ENCODE peak calls at places on chromosome 11, in ten cellular contexts. One of them, this sample, is unnamed.

GRCh38 chr11:47415949-47416472 is 7.6 kb downstream of the SLC39A13 start:
- DNase-seq in lung: peak; percentile 94
- DNase-seq in A549: peak; percentile 40
- DNase-seq in effector memory CD4-positive, alpha-beta T cell: no peak
- DNase-seq in tibial nerve: peak; percentile 75
- DNase-seq in psoas muscle: peak; percentile 95
- DNase-seq in CD8-positive, alpha-beta memory T cell: no peak
- DNase-seq in IMR-90: peak; percentile 96
- DNase-seq in heart left ventricle: peak; percentile 91
- DNase-seq in GM23338: peak; percentile 43
- DNase-seq in this sample: peak; percentile 86

GRCh38 chr11:120121914-120122473 is 15.9 kb downstream of the TRIM29 start:
- DNase-seq in lung: peak; percentile 47
- DNase-seq in A549: no peak
- DNase-seq in effector memory CD4-positive, alpha-beta T cell: no peak
- DNase-seq in tibial nerve: peak; percentile 17
- DNase-seq in psoas muscle: no peak
- DNase-seq in CD8-positive, alpha-beta memory T cell: no peak
- DNase-seq in IMR-90: no peak
- DNase-seq in heart left ventricle: peak; percentile 32
- DNase-seq in GM23338: no peak
- DNase-seq in this sample: no peak

GRCh38 chr11:26377619-26378018 is 45.7 kb downstream of the ANO3 start:
- DNase-seq in lung: no peak
- DNase-seq in A549: no peak
- DNase-seq in effector memory CD4-positive, alpha-beta T cell: no peak
- DNase-seq in tibial nerve: no peak
- DNase-seq in psoas muscle: no peak
- DNase-seq in CD8-positive, alpha-beta memory T cell: no peak
- DNase-seq in IMR-90: no peak
- DNase-seq in heart left ventricle: no peak
- DNase-seq in GM23338: no peak
- DNase-seq in this sample: no peak

GRCh38 chr11:111603633-111604130 is 1.4 kb downstream of the SIK2 start:
- DNase-seq in lung: no peak
- DNase-seq in A549: no peak
- DNase-seq in effector memory CD4-positive, alpha-beta T cell: no peak
- DNase-seq in tibial nerve: no peak
- DNase-seq in psoas muscle: no peak
- DNase-seq in CD8-positive, alpha-beta memory T cell: no peak
- DNase-seq in IMR-90: no peak
- DNase-seq in heart left ventricle: no peak
- DNase-seq in GM23338: no peak
- DNase-seq in this sample: no peak

GRCh38 chr11:128931661-128932060 is 11.0 kb downstream of the TP53AIP1 start:
- DNase-seq in lung: no peak
- DNase-seq in A549: no peak
- DNase-seq in effector memory CD4-positive, alpha-beta T cell: no peak
- DNase-seq in tibial nerve: no peak
- DNase-seq in psoas muscle: no peak
- DNase-seq in CD8-positive, alpha-beta memory T cell: no peak
- DNase-seq in IMR-90: no peak
- DNase-seq in heart left ventricle: no peak
- DNase-seq in GM23338: no peak
- DNase-seq in this sample: no peak

GRCh38 chr11:69587454-69588081 is 53.4 kb upstream of the CCND1 start:
- DNase-seq in lung: no peak
- DNase-seq in A549: peak; percentile 41
- DNase-seq in effector memory CD4-positive, alpha-beta T cell: no peak
- DNase-seq in tibial nerve: no peak
- DNase-seq in psoas muscle: no peak
- DNase-seq in CD8-positive, alpha-beta memory T cell: no peak
- DNase-seq in IMR-90: peak; percentile 81
- DNase-seq in heart left ventricle: no peak
- DNase-seq in GM23338: no peak
- DNase-seq in this sample: no peak

GRCh38 chr11:109338131-109338530 is 83.9 kb upstream of the C11orf87 start:
- DNase-seq in lung: no peak
- DNase-seq in A549: no peak
- DNase-seq in effector memory CD4-positive, alpha-beta T cell: no peak
- DNase-seq in tibial nerve: no peak
- DNase-seq in psoas muscle: no peak
- DNase-seq in CD8-positive, alpha-beta memory T cell: no peak
- DNase-seq in IMR-90: no peak
- DNase-seq in heart left ventricle: no peak
- DNase-seq in GM23338: no peak
- DNase-seq in this sample: no peak

GRCh38 chr11:64976651-64977050 is 4.7 kb upstream of the MAJIN start:
- DNase-seq in lung: no peak
- DNase-seq in A549: no peak
- DNase-seq in effector memory CD4-positive, alpha-beta T cell: no peak
- DNase-seq in tibial nerve: no peak
- DNase-seq in psoas muscle: no peak
- DNase-seq in CD8-positive, alpha-beta memory T cell: no peak
- DNase-seq in IMR-90: no peak
- DNase-seq in heart left ventricle: no peak
- DNase-seq in GM23338: no peak
- DNase-seq in this sample: no peak

GRCh38 chr11:15826826-15827225 is 529.5 kb downstream of the SOX6 start:
- DNase-seq in lung: peak; percentile 32
- DNase-seq in A549: peak; percentile 25
- DNase-seq in effector memory CD4-positive, alpha-beta T cell: no peak
- DNase-seq in tibial nerve: peak; percentile 18
- DNase-seq in psoas muscle: peak; percentile 64
- DNase-seq in CD8-positive, alpha-beta memory T cell: no peak
- DNase-seq in IMR-90: no peak
- DNase-seq in heart left ventricle: peak; percentile 35
- DNase-seq in GM23338: peak; percentile 84
- DNase-seq in this sample: no peak

GRCh38 chr11:87840786-87841185 is 334.5 kb downstream of the RAB38 start:
- DNase-seq in lung: no peak
- DNase-seq in A549: no peak
- DNase-seq in effector memory CD4-positive, alpha-beta T cell: no peak
- DNase-seq in tibial nerve: no peak
- DNase-seq in psoas muscle: no peak
- DNase-seq in CD8-positive, alpha-beta memory T cell: no peak
- DNase-seq in IMR-90: no peak
- DNase-seq in heart left ventricle: no peak
- DNase-seq in GM23338: no peak
- DNase-seq in this sample: no peak

GRCh38 chr11:118418770-118419169 is 17.4 kb downstream of the ATP5MG start:
- DNase-seq in lung: no peak
- DNase-seq in A549: no peak
- DNase-seq in effector memory CD4-positive, alpha-beta T cell: no peak
- DNase-seq in tibial nerve: no peak
- DNase-seq in psoas muscle: no peak
- DNase-seq in CD8-positive, alpha-beta memory T cell: no peak
- DNase-seq in IMR-90: no peak
- DNase-seq in heart left ventricle: no peak
- DNase-seq in GM23338: no peak
- DNase-seq in this sample: no peak

GRCh38 chr11:86160546-86161149 is 83.9 kb upstream of the EED start:
- DNase-seq in lung: no peak
- DNase-seq in A549: no peak
- DNase-seq in effector memory CD4-positive, alpha-beta T cell: no peak
- DNase-seq in tibial nerve: no peak
- DNase-seq in psoas muscle: no peak
- DNase-seq in CD8-positive, alpha-beta memory T cell: no peak
- DNase-seq in IMR-90: peak; percentile 50
- DNase-seq in heart left ventricle: no peak
- DNase-seq in GM23338: no peak
- DNase-seq in this sample: no peak

GRCh38 chr11:61507962-61508824 is at the start of gene LRRC10B:
- DNase-seq in lung: no peak
- DNase-seq in A549: no peak
- DNase-seq in effector memory CD4-positive, alpha-beta T cell: no peak
- DNase-seq in tibial nerve: no peak
- DNase-seq in psoas muscle: no peak
- DNase-seq in CD8-positive, alpha-beta memory T cell: no peak
- DNase-seq in IMR-90: no peak
- DNase-seq in heart left ventricle: no peak
- DNase-seq in GM23338: peak; percentile 95
- DNase-seq in this sample: no peak

GRCh38 chr11:17544181-17544622 is at the start of gene USH1C:
- DNase-seq in lung: no peak
- DNase-seq in A549: peak; percentile 61
- DNase-seq in effector memory CD4-positive, alpha-beta T cell: no peak
- DNase-seq in tibial nerve: no peak
- DNase-seq in psoas muscle: no peak
- DNase-seq in CD8-positive, alpha-beta memory T cell: peak; percentile 5
- DNase-seq in IMR-90: no peak
- DNase-seq in heart left ventricle: no peak
- DNase-seq in GM23338: peak; percentile 77
- DNase-seq in this sample: no peak

DNA sequence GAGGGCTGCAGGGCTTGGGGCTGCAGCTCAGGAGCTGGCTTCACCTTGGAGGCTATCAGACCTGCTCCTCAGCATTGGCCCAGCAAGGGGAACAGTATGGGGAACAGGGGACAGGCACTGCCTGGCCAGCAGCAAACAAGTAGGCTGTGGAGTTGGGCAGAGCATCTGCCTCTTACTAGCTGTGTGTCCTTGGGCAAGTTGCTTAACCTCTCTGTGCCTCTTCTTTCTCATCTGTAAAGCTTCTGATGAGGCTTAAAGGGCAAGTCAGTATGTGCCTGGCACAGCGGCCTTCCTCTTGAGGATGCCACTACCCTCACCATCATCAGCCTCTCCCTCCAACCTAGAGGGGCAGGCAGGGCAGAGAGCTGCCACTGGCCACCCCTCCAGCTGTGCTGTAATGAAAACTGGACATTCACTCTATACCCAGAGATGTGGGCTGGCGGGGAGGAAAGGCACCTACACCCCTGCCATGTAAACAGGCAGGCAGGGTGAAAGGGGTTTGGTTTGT is 7.5 kb upstream of the CDKN1C start:
- DNase-seq in lung: no peak
- DNase-seq in A549: no peak
- DNase-seq in effector memory CD4-positive, alpha-beta T cell: no peak
- DNase-seq in tibial nerve: no peak
- DNase-seq in psoas muscle: no peak
- DNase-seq in CD8-positive, alpha-beta memory T cell: no peak
- DNase-seq in IMR-90: no peak
- DNase-seq in heart left ventricle: no peak
- DNase-seq in GM23338: no peak
- DNase-seq in this sample: no peak
- H3K4me3 ChIP-seq in lung: peak overlapping the region; percentile 6
- H3K4me3 ChIP-seq in A549: peak overlapping the region; percentile 42
- H3K4me3 ChIP-seq in effector memory CD4-positive, alpha-beta T cell: peak overlapping the region; percentile 38
- H3K4me3 ChIP-seq in tibial nerve: peak overlapping the region; percentile 56
- H3K4me3 ChIP-seq in psoas muscle: peak overlapping the region; percentile 52
- H3K4me3 ChIP-seq in CD8-positive, alpha-beta memory T cell: peak overlapping the region; percentile 63
- H3K4me3 ChIP-seq in IMR-90: peak overlapping the region; percentile 44
- H3K4me3 ChIP-seq in heart left ventricle: no peak overlapping the region
- H3K4me3 ChIP-seq in GM23338: peak overlapping the region; percentile 60
- H3K4me3 ChIP-seq in this sample: no peak overlapping the region

DNA sequence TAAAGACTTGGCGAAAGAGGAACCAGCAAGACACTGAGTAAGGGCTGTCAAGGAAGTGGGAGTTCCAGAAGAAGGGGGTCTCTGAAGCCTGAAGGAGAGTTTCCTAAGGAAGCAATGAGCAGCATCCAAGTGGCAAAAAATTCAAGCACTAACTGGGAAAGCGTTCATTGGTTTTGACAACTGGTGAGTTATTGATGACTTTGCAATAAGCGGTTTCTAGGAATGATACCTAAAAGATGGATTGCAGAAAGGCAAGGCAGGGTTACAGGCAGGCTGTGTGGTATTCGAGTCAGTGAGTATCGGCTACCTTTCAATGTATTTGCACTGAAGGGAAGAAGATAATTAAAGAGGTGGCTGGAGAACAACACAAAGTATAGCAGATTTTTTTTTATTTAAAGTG is 59.3 kb upstream of the NCAM1 start:
- DNase-seq in lung: no peak
- DNase-seq in A549: no peak
- DNase-seq in effector memory CD4-positive, alpha-beta T cell: no peak
- DNase-seq in tibial nerve: no peak
- DNase-seq in psoas muscle: no peak
- DNase-seq in CD8-positive, alpha-beta memory T cell: no peak
- DNase-seq in IMR-90: no peak
- DNase-seq in heart left ventricle: no peak
- DNase-seq in GM23338: no peak
- DNase-seq in this sample: no peak
- H3K27ac ChIP-seq in lung: no peak overlapping the region
- H3K27ac ChIP-seq in A549: no peak overlapping the region
- H3K27ac ChIP-seq in effector memory CD4-positive, alpha-beta T cell: no peak overlapping the region
- H3K27ac ChIP-seq in tibial nerve: peak overlapping the region; percentile 77
- H3K27ac ChIP-seq in psoas muscle: no peak overlapping the region
- H3K27ac ChIP-seq in CD8-positive, alpha-beta memory T cell: no peak overlapping the region
- H3K27ac ChIP-seq in IMR-90: no peak overlapping the region
- H3K27ac ChIP-seq in heart left ventricle: no peak overlapping the region
- H3K27ac ChIP-seq in GM23338: no peak overlapping the region
- H3K27ac ChIP-seq in this sample: no peak overlapping the region

DNA sequence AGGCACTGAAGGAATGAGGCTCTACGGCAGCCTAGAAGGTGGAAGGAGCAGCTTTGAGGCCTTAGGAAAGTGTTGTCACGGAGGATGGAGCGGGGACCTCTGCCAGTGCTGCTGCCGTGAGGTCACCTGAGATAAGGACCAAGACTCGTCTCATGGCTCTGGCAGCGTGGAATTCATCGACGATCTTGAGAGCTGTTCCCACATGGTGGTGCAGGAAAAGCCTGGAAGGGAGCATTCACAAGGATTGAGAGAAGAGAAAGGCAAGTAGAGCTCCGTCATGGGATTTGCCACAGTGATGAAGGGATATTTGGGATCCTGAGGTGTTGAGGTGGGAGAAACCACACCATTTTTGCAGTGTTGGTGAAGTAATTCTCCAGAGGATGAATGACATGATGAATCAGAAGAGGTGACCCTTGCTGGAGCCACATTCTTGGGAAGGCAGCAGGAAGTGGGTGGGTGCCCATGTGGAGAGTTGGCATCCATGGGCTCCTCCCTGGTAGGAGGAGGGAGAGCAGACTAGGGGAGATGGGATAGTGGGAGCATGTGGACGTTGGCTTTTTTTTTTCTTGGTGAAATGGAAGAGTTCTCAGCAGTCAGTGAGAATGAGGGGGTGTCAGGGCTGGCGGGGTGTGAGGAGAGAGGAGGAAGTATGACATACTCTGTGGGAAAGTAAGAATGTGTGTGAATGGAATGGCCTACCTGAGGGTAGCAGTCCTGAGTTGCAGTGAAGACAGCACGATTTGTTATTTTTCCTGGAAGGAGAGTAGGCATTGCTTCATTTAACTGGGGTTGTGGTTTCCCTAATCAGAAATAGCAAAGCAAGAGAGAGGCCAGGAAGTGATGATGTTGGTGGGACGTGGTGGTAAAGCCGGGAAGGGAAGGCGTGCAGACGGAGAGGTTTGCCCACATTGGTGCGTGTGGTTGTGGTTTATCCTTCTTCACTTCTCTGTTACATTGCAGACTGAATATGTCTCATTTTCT is 11.1 kb downstream of the PPP6R3 start:
- DNase-seq in lung: no peak
- DNase-seq in A549: no peak
- DNase-seq in effector memory CD4-positive, alpha-beta T cell: no peak
- DNase-seq in tibial nerve: no peak
- DNase-seq in psoas muscle: no peak
- DNase-seq in CD8-positive, alpha-beta memory T cell: peak; percentile 56
- DNase-seq in IMR-90: peak; percentile 29
- DNase-seq in heart left ventricle: no peak
- DNase-seq in GM23338: no peak
- DNase-seq in this sample: no peak
- H3K4me1 ChIP-seq in lung: peaks cover 31% of the 10 kb centered on the region
- H3K4me1 ChIP-seq in A549: peaks cover 46% of the 10 kb centered on the region
- H3K4me1 ChIP-seq in effector memory CD4-positive, alpha-beta T cell: peaks cover 40% of the 10 kb centered on the region
- H3K4me1 ChIP-seq in tibial nerve: peaks cover 58% of the 10 kb centered on the region
- H3K4me1 ChIP-seq in psoas muscle: peaks cover 67% of the 10 kb centered on the region
- H3K4me1 ChIP-seq in CD8-positive, alpha-beta memory T cell: peaks cover 75% of the 10 kb centered on the region
- H3K4me1 ChIP-seq in IMR-90: peaks cover 16% of the 10 kb centered on the region
- H3K4me1 ChIP-seq in heart left ventricle: peaks cover 72% of the 10 kb centered on the region
- H3K4me1 ChIP-seq in GM23338: peaks cover 42% of the 10 kb centered on the region
- H3K4me1 ChIP-seq in this sample: peaks cover 65% of the 10 kb centered on the region

GRCh38 chr11:124760205-124760652 is 1.9 kb downstream of the ESAM start:
- DNase-seq in lung: no peak
- DNase-seq in A549: no peak
- DNase-seq in effector memory CD4-positive, alpha-beta T cell: no peak
- DNase-seq in tibial nerve: no peak
- DNase-seq in psoas muscle: peak; percentile 69
- DNase-seq in CD8-positive, alpha-beta memory T cell: no peak
- DNase-seq in IMR-90: no peak
- DNase-seq in heart left ventricle: peak; percentile 68
- DNase-seq in GM23338: no peak
- DNase-seq in this sample: no peak
- H3K4me3 ChIP-seq in lung: peak overlapping the region; percentile 55
- H3K4me3 ChIP-seq in A549: no peak overlapping the region
- H3K4me3 ChIP-seq in effector memory CD4-positive, alpha-beta T cell: no peak overlapping the region
- H3K4me3 ChIP-seq in tibial nerve: peak overlapping the region; percentile 55
- H3K4me3 ChIP-seq in psoas muscle: peak overlapping the region; percentile 74
- H3K4me3 ChIP-seq in CD8-positive, alpha-beta memory T cell: no peak overlapping the region
- H3K4me3 ChIP-seq in IMR-90: no peak overlapping the region
- H3K4me3 ChIP-seq in heart left ventricle: peak overlapping the region; percentile 57
- H3K4me3 ChIP-seq in GM23338: peak overlapping the region; percentile 74
- H3K4me3 ChIP-seq in this sample: peak overlapping the region; percentile 94

This sample was measured in tibial artery.